ENCODE peak calls at places on chromosomes 11 and 22, in nine cellular contexts. P, G, J, R, T, I, O, K and F are unnamed samples. For H3K4me1, the result is how much of the 10 kb centered on the place peaks cover.

GRCh38 chr11:96188625-96189006 is 154.4 kb downstream of the MAML2 start:
- DNase-seq in P (peak), G (no peak), J (no peak), R (no peak), T (no peak), I (no peak), O (no peak), K (no peak), F (no peak)

GRCh38 chr11:12161603-12162350 is 51.4 kb downstream of the MICAL2 start:
- DNase-seq in P (no peak), G (no peak), J (no peak), R (peak), T (no peak), I (no peak), O (no peak), K (no peak), F (no peak)

GRCh38 chr22:37218399-37218770 is 6.1 kb upstream of the SSTR3 start:
- DNase-seq in P (no peak), G (no peak), J (no peak), R (no peak), T (no peak), I (no peak), O (no peak), K (no peak), F (no peak)

GRCh38 chr11:76888989-76889388 is 28.3 kb downstream of the ACER3 start:
- DNase-seq in P (peak), G (no peak), J (no peak), R (no peak), T (no peak), I (no peak), O (no peak), K (no peak), F (no peak)

GRCh38 chr11:62245271-62245753 is 3.3 kb downstream of the SCGB1D2 start:
- DNase-seq in P (peak), G (peak), J (no peak), R (no peak), T (peak), I (no peak), O (no peak), K (no peak), F (no peak)

GRCh38 chr11:113184498-113184897 is 129.9 kb upstream of the TTC12 start:
- DNase-seq in P (peak), G (no peak), J (no peak), R (peak), T (peak), I (no peak), O (no peak), K (no peak), F (no peak)

GRCh38 chr11:34303028-34303427 is 54.8 kb downstream of the ABTB2 start:
- DNase-seq in P (no peak), G (no peak), J (no peak), R (no peak), T (no peak), I (no peak), O (no peak), K (no peak), F (no peak)

GRCh38 chr11:1922411-1923113 is 3.1 kb downstream of the TNNT3 start:
- DNase-seq in P (no peak), G (no peak), J (peak), R (no peak), T (no peak), I (no peak), O (no peak), K (no peak), F (no peak)

GRCh38 chr11:92671081-92671480 is 298.4 kb upstream of the MTNR1B start:
- DNase-seq in P (no peak), G (no peak), J (no peak), R (no peak), T (no peak), I (no peak), O (no peak), K (no peak), F (no peak)

GRCh38 chr11:131659931-131660330 is 289.5 kb downstream of the NTM start:
- DNase-seq in P (no peak), G (no peak), J (no peak), R (no peak), T (no peak), I (no peak), O (no peak), K (no peak), F (no peak)

GRCh38 chr11:46339816-46340215 is 7.4 kb upstream of the DGKZ start:
- DNase-seq in P (no peak), G (no peak), J (no peak), R (no peak), T (no peak), I (no peak), O (no peak), K (no peak), F (no peak)

GRCh38 chr11:34165786-34166557 is 60.5 kb downstream of the NAT10 start:
- DNase-seq in P (no peak), G (no peak), J (peak), R (no peak), T (no peak), I (no peak), O (no peak), K (no peak), F (no peak)

GRCh38 chr11:79691445-79691844 is 250.6 kb upstream of the TENM4 start:
- DNase-seq in P (no peak), G (no peak), J (no peak), R (no peak), T (no peak), I (no peak), O (no peak), K (no peak), F (no peak)

GRCh38 chr22:44618400-44618799 is 83.6 kb upstream of the PRR5 start:
- DNase-seq in P (no peak), G (no peak), J (no peak), R (no peak), T (no peak), I (no peak), O (no peak), K (no peak), F (no peak)

GRCh38 chr11:73335204-73335923 is 27.3 kb downstream of the ARHGEF17 start:
- DNase-seq in P (peak), G (peak), J (peak), R (peak), T (peak), I (peak), O (peak), K (peak), F (peak)

GRCh38 chr11:11578542-11578941 is 43.3 kb downstream of the GALNT18 start:
- DNase-seq in P (no peak), G (no peak), J (no peak), R (no peak), T (no peak), I (no peak), O (no peak), K (no peak), F (no peak)

GRCh38 chr11:111362887-111363411 is 16.1 kb downstream of the POU2AF1 start:
- DNase-seq in P (no peak), G (peak), J (no peak), R (no peak), T (no peak), I (no peak), O (no peak), K (no peak), F (no peak)

GRCh38 chr11:45484326-45484725 is 181.1 kb downstream of the CHST1 start:
- DNase-seq in P (no peak), G (no peak), J (no peak), R (no peak), T (no peak), I (no peak), O (no peak), K (no peak), F (peak)

GRCh38 chr11:71537537-71537936 is 288 bp upstream of the KRTAP5-8 start:
- DNase-seq in P (no peak), G (no peak), J (no peak), R (no peak), T (no peak), I (no peak), O (no peak), K (no peak), F (no peak)

GRCh38 chr11:46435679-46436078 is 44.1 kb upstream of the CHRM4 start:
- DNase-seq in P (no peak), G (no peak), J (no peak), R (no peak), T (no peak), I (no peak), O (no peak), K (no peak), F (no peak)

GRCh38 chr22:50715776-50716175 is 22.2 kb upstream of the ACR start:
- DNase-seq in P (no peak), G (no peak), J (no peak), R (no peak), T (no peak), I (no peak), O (no peak), K (no peak), F (no peak)

GRCh38 chr11:121494355-121495099 is 41.8 kb upstream of the SORL1-AS1 start:
- DNase-seq in P (no peak), G (no peak), J (no peak), R (no peak), T (no peak), I (no peak), O (no peak), K (no peak), F (peak)

GRCh38 chr11:108672113-108672512 is 7.2 kb downstream of the DDX10 start:
- DNase-seq in P (peak), G (no peak), J (no peak), R (no peak), T (no peak), I (no peak), O (no peak), K (no peak), F (no peak)

GRCh38 chr11:118618115-118618990 is 10.9 kb downstream of the PHLDB1 start:
- DNase-seq in P (peak), G (no peak), J (peak), R (peak), T (no peak), I (peak), O (peak), K (no peak), F (peak)

GRCh38 chr11:33868646-33869461 is 23.0 kb downstream of the LMO2 start:
- DNase-seq in P (no peak), G (peak), J (peak), R (no peak), T (no peak), I (no peak), O (no peak), K (peak), F (no peak)

GRCh38 chr11:37504066-37504611 is 906.1 kb upstream of the RAG2 start:
- DNase-seq in P (peak), G (no peak), J (no peak), R (no peak), T (no peak), I (no peak), O (no peak), K (no peak), F (no peak)

GRCh38 chr11:76132268-76132667 is 74.0 kb downstream of the WNT11 start:
- DNase-seq in P (no peak), G (peak), J (no peak), R (no peak), T (no peak), I (peak), O (no peak), K (no peak), F (no peak)

GRCh38 chr22:40348025-40348658 is 1.8 kb downstream of the ADSL start:
- DNase-seq in P (peak), G (peak), J (peak), R (no peak), T (peak), I (peak), O (no peak), K (peak), F (no peak)

GRCh38 chr11:19498986-19499669 is 213.5 kb upstream of the NAV2 start:
- DNase-seq in P (peak), G (no peak), J (no peak), R (no peak), T (peak), I (no peak), O (no peak), K (no peak), F (no peak)

GRCh38 chr22:35749808-35750207 is 32.1 kb downstream of the APOL5 start:
- DNase-seq in P (no peak), G (no peak), J (no peak), R (no peak), T (no peak), I (no peak), O (no peak), K (no peak), F (no peak)

GRCh38 chr11:45169310-45170072 is 23.1 kb downstream of the PRDM11 start:
- DNase-seq in P (peak), G (no peak), J (no peak), R (no peak), T (no peak), I (no peak), O (no peak), K (no peak), F (no peak)

GRCh38 chr22:30241576-30242371 is 4.8 kb downstream of the LIF start:
- DNase-seq in P (peak), G (no peak), J (no peak), R (no peak), T (no peak), I (no peak), O (no peak), K (no peak), F (no peak)
- H3K4me1 ChIP-seq in P (half or more), G (under half), J (under half), R (under half), T (half or more), I (under half), O (under half), K (under half), F (under half)

GRCh38 chr22:42648368-42649260 is 578 bp downstream of the CYB5R3 start:
- DNase-seq in P (no peak), G (peak), J (peak), R (peak), T (peak), I (no peak), O (no peak), K (peak), F (peak)
- TF ChIP-seq POLR2A in P (peak), G (no peak), J (peak), R (no peak), T (no peak), I (no peak), O (peak), K (peak), F (peak)

DNA sequence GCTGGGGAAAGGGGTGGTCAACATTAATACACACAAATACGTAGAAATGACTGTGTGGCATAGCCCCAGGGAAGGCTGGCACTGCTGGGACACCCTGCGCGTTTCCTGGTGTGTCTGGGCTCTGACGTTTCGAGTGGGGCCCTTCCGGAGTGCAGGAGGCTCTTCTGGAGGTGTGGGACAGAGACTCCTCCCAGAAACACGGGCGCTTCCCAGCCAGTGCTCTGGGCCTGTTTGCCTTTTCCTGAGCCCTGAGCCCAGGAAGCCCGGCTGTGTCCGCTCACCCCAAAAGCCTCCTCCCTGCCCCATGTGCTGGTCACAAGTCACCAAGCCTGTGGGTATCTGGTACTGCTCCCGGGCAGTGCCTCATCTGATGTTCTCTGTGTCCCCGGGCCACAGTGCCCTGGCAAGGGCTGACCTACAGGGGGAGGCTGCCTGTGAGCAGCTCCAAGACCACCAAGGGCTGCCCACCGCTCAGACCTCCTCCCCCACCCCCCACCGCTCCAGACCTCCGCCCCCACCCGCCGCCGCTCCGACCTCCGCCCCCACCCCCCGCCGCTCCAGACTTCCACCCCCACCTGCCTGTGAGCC is 1133.3 kb downstream of the BRD1 start:
- DNase-seq in P (no peak), G (no peak), J (no peak), R (no peak), T (no peak), I (no peak), O (no peak), K (no peak), F (no peak)
- H3K4me1 ChIP-seq in P (under half), G (under half), J (under half), R (under half), T (under half), I (half or more), O (under half), K (under half), F (under half)

DNA sequence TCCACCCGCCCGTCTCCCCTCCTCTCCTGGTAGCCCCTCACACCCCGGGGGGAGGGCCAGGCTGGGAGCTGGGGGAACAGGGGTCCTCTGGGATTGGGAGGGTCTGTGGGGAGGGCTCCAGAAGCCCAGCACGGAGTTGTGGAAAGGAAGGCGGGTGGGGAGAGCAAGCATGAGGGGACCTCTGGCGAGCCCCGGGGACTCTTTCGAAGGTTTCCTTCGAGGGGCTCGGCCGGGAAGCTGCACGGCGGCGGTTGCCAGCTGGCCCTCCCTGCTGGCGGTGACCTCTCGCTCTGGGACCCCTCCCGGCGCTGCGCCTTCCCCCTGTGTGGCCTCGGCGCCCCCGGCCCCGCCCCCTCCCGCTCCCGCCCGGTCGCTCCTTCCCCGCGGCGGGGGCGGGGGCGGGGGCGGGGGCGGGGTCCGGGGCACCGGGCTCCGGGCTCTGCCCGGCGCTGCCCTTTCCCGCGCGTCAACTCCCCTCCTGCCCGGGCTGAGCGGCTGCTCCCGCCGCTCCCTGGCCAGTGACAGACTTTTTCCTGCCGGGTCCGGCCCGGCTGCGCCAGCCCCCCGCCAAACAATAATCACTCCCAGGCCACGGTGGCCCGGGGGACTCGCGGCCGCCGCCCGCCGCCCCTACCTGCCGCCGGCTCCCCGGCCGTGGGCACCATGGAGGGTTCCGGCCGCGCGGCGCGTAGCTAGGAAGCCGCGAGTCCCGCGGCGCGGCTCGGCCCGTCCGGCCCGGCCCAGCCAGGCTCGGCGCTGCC is 986 bp downstream of the CLCF1 start:
- DNase-seq in P (no peak), G (peak), J (no peak), R (no peak), T (no peak), I (no peak), O (no peak), K (no peak), F (peak)
- TF ChIP-seq POLR2A in P (no peak), G (no peak), J (no peak), R (no peak), T (peak), I (peak), O (peak), K (peak), F (no peak)

GRCh38 chr22:45645150-45645525 is 26.5 kb upstream of the ATXN10 start:
- DNase-seq in P (no peak), G (no peak), J (no peak), R (no peak), T (no peak), I (no peak), O (no peak), K (no peak), F (no peak)

GRCh38 chr22:45647532-45648225 is 24.0 kb upstream of the ATXN10 start:
- DNase-seq in P (no peak), G (no peak), J (no peak), R (no peak), T (no peak), I (no peak), O (no peak), K (no peak), F (peak)

GRCh38 chr22:45649809-45650208 is 21.8 kb upstream of the ATXN10 start:
- DNase-seq in P (no peak), G (no peak), J (no peak), R (no peak), T (no peak), I (no peak), O (no peak), K (no peak), F (no peak)

GRCh38 chr22:45645526-45646414 is 25.9 kb upstream of the ATXN10 start:
- DNase-seq in P (peak), G (peak), J (peak), R (peak), T (peak), I (peak), O (peak), K (peak), F (peak)

GRCh38 chr22:45648320-45649070 is 23.1 kb upstream of the ATXN10 start:
- DNase-seq in P (no peak), G (no peak), J (no peak), R (no peak), T (no peak), I (no peak), O (no peak), K (no peak), F (peak)
- H3K4me1 ChIP-seq in P (under half), G (under half), J (under half), R (under half), T (under half), I (under half), O (under half), K (under half), F (under half)